ENCODE peak calls at places on chromosomes 13 and 19, in ten cellular contexts. D, S, O, R, Q, K, J, G, U and P are unnamed samples.

GRCh38 chr13:96822900-96823299 is 171.4 kb downstream of the OXGR1 start:
- DNase-seq in J (peak), R (peak), K (peak), U (peak), D (peak), G (peak), Q (no peak), S (no peak), O (peak), P (no peak)

GRCh38 chr19:28424041-28424440 is 788.9 kb downstream of the UQCRFS1 start:
- DNase-seq in S (peak), Q (no peak), D (peak), G (no peak), R (no peak), U (no peak), O (no peak), J (peak), K (no peak), P (no peak)

GRCh38 chr13:99331881-99332293 is 24.7 kb upstream of the GPR183 start:
- DNase-seq in G (no peak), K (peak), D (peak), R (no peak), Q (no peak), J (no peak), S (no peak), U (peak), O (no peak), P (no peak)

GRCh38 chr19:4584670-4585460 is 25.4 kb upstream of the SEMA6B start:
- DNase-seq in U (no peak), Q (no peak), D (no peak), S (no peak), O (no peak), K (no peak), R (peak), J (peak), G (no peak), P (no peak)

GRCh38 chr13:27559714-27560113 is 60.6 kb downstream of the LNX2 start:
- DNase-seq in U (no peak), G (no peak), K (no peak), R (no peak), O (no peak), S (no peak), D (no peak), J (no peak), Q (no peak), P (no peak)

GRCh38 chr13:95677564-95678386 is 836 bp downstream of the DNAJC3 start:
- DNase-seq in R (no peak), G (peak), U (peak), Q (no peak), O (peak), S (peak), D (peak), K (peak), J (peak), P (no peak)

GRCh38 chr13:79508224-79508961 is 27.4 kb downstream of the NDFIP2 start:
- DNase-seq in R (no peak), U (peak), J (no peak), D (no peak), Q (no peak), O (peak), G (no peak), S (no peak), K (no peak), P (no peak)

GRCh38 chr19:55493052-55493649 is 4.9 kb downstream of the SSC5D start:
- DNase-seq in Q (no peak), K (no peak), J (no peak), D (peak), R (no peak), O (peak), G (no peak), U (no peak), S (peak), P (no peak)

GRCh38 chr13:100611678-100612492 is 23.3 kb upstream of the GGACT start:
- DNase-seq in D (peak), O (no peak), K (no peak), G (no peak), Q (peak), U (no peak), S (peak), R (peak), J (no peak), P (no peak)

GRCh38 chr13:51518847-51519246 is 65.4 kb upstream of the WDFY2 start:
- DNase-seq in R (no peak), G (no peak), O (peak), D (peak), K (no peak), S (peak), Q (no peak), J (no peak), U (peak), P (no peak)

GRCh38 chr13:44819245-44819644 is 170.0 kb downstream of the NUFIP1 start:
- DNase-seq in J (no peak), D (peak), K (no peak), Q (peak), S (peak), R (no peak), O (peak), U (peak), G (peak), P (no peak)

GRCh38 chr13:105759467-105759866 is 776.0 kb downstream of the EFNB2 start:
- DNase-seq in R (no peak), K (no peak), U (no peak), S (no peak), Q (no peak), G (no peak), O (no peak), D (no peak), J (no peak), P (no peak)

GRCh38 chr19:52336976-52337375 is 933 bp downstream of the ZNF610 start:
- DNase-seq in R (no peak), J (peak), D (peak), O (peak), U (no peak), K (no peak), Q (no peak), G (peak), S (peak), P (no peak)

GRCh38 chr13:99278199-99278598 is 20.0 kb upstream of the GPR18 start:
- DNase-seq in G (no peak), S (no peak), K (no peak), R (no peak), O (no peak), J (no peak), D (no peak), U (no peak), Q (no peak), P (no peak)

GRCh38 chr13:28486144-28486543 is 8.8 kb downstream of the FLT1 start:
- DNase-seq in G (no peak), R (no peak), Q (no peak), O (no peak), J (no peak), K (no peak), S (no peak), U (no peak), D (no peak), P (no peak)

GRCh38 chr13:33349996-33350826 is 64.7 kb upstream of the STARD13 start:
- DNase-seq in Q (no peak), R (no peak), U (peak), O (peak), G (peak), S (peak), K (no peak), J (peak), D (peak), P (no peak)

GRCh38 chr13:92719868-92720267 is 506.7 kb upstream of the GPC6 start:
- DNase-seq in Q (no peak), R (no peak), G (no peak), J (peak), U (no peak), S (no peak), D (no peak), O (no peak), K (no peak), P (no peak)

GRCh38 chr19:17530586-17530985 is 19.1 kb downstream of the PGLS start:
- DNase-seq in G (no peak), R (no peak), J (no peak), O (no peak), U (no peak), Q (no peak), S (no peak), K (no peak), D (no peak), P (no peak)

GRCh38 chr19:1675633-1676350 is 23.4 kb upstream of the TCF3 start:
- DNase-seq in U (no peak), K (no peak), S (no peak), R (no peak), J (peak), D (no peak), O (no peak), Q (no peak), G (no peak), P (no peak)

GRCh38 chr19:2982983-2983350 is 5.6 kb downstream of the TLE6 start:
- DNase-seq in S (peak), Q (no peak), D (peak), O (peak), J (peak), K (no peak), U (peak), G (peak), R (no peak), P (peak)

GRCh38 chr13:74732736-74733135 is 598.5 kb upstream of the KLF12 start:
- DNase-seq in D (no peak), K (no peak), J (no peak), Q (no peak), S (no peak), U (no peak), G (no peak), R (no peak), O (no peak), P (no peak)

GRCh38 chr13:100547805-100548204 is 40.8 kb downstream of the GGACT start:
- DNase-seq in U (no peak), D (no peak), O (peak), S (no peak), J (no peak), R (no peak), Q (no peak), G (peak), K (no peak), P (no peak)

GRCh38 chr19:20558011-20558410 is 7.6 kb downstream of the ZNF737 start:
- DNase-seq in K (no peak), Q (no peak), U (no peak), J (no peak), S (no peak), R (no peak), D (no peak), G (no peak), O (no peak), P (no peak)

GRCh38 chr13:94495806-94496205 is 16.3 kb upstream of the DCT start:
- DNase-seq in S (no peak), Q (no peak), U (no peak), D (no peak), R (no peak), J (no peak), K (no peak), O (no peak), G (no peak), P (no peak)

GRCh38 chr13:78241278-78241919 is 322.8 kb upstream of the EDNRB start:
- DNase-seq in S (peak), U (peak), G (peak), R (peak), Q (no peak), O (peak), D (peak), K (peak), J (peak), P (peak)

GRCh38 chr19:15449620-15450527 is at the start of gene WIZ:
- DNase-seq in S (no peak), R (peak), J (peak), U (peak), O (peak), K (peak), G (peak), D (peak), Q (no peak), P (no peak)

GRCh38 chr19:33430674-33431277 is 57.3 kb downstream of the CEBPG start:
- DNase-seq in R (peak), G (peak), K (peak), D (peak), J (peak), U (peak), Q (no peak), S (peak), O (peak), P (no peak)

GRCh38 chr19:18611327-18612050 is 1.2 kb upstream of the TMEM59L start:
- DNase-seq in S (no peak), J (peak), D (no peak), O (no peak), G (no peak), Q (no peak), K (no peak), R (peak), U (no peak), P (no peak)

GRCh38 chr13:62205273-62205672 is 789.6 kb upstream of the PCDH20 start:
- DNase-seq in Q (no peak), O (no peak), G (no peak), D (no peak), R (no peak), K (no peak), J (no peak), U (no peak), S (no peak), P (no peak)

GRCh38 chr13:31835932-31836331 is 96.6 kb downstream of the RXFP2 start:
- DNase-seq in G (no peak), U (peak), S (peak), J (no peak), Q (no peak), R (no peak), O (peak), K (no peak), D (peak), P (no peak)

GRCh38 chr19:15640904-15641597 is 354 bp downstream of the CYP4F3 start:
- DNase-seq in G (no peak), O (peak), K (no peak), R (no peak), D (no peak), J (no peak), S (no peak), U (no peak), Q (no peak), P (no peak)

GRCh38 chr19:38842439-38843174 is 7.2 kb downstream of the HNRNPL start:
- DNase-seq in K (no peak), D (no peak), J (no peak), Q (no peak), G (no peak), U (no peak), O (no peak), S (no peak), R (peak), P (no peak)

GRCh38 chr19:41936416-41936850 is 8.2 kb upstream of the ERFL start:
- DNase-seq in Q (peak), G (no peak), K (no peak), D (no peak), U (peak), R (no peak), O (peak), S (no peak), J (no peak), P (no peak)

GRCh38 chr19:41937976-41938375 is 9.7 kb upstream of the ERFL start:
- DNase-seq in J (no peak), K (no peak), U (no peak), S (no peak), R (no peak), D (no peak), O (no peak), Q (no peak), G (no peak), P (no peak)

GRCh38 chr19:41935781-41936415 is 7.6 kb upstream of the ERFL start:
- DNase-seq in R (no peak), S (no peak), D (no peak), G (no peak), K (no peak), J (no peak), U (no peak), O (peak), Q (no peak), P (no peak)

GRCh38 chr19:41936961-41937360 is 8.7 kb upstream of the ERFL start:
- DNase-seq in K (no peak), O (no peak), G (no peak), U (no peak), J (no peak), R (no peak), D (no peak), Q (no peak), S (no peak), P (no peak)

GRCh38 chr19:41937525-41937924 is 9.3 kb upstream of the ERFL start:
- DNase-seq in J (no peak), O (no peak), Q (no peak), K (no peak), G (no peak), U (no peak), D (no peak), S (no peak), R (no peak), P (no peak)
- TF ChIP-seq EZH2 in J (no peak), O (no peak), Q (no peak), K (no peak), G (no peak), U (no peak), D (no peak), S (no peak), R (no peak), P (no peak)

DNA sequence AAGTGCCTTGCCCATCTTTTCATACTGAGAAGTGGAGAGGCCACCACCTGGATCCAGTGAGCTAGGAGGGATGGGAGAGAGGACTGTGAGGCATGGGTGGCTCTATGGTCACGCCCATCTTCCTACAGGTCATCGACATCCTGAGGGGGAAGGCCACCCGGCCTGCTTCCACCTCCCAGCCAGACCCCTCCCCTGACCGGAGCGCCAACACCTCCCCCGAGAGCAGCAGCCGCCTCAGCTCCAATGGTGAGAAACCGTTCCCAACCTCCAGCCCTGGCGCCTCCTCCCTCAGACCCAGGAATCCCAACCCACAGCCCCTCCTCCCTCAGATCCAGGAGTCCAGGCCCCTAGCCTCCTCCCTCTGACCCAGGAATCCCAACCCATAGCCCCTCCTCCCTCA is 10.1 kb downstream of the BCL3 start:
- DNase-seq in R (no peak), K (no peak), D (peak), U (no peak), S (no peak), J (peak), O (no peak), G (peak), Q (no peak), P (no peak)
- H3K4me3 ChIP-seq in R (no peak), K (no peak), D (peak), U (no peak), S (peak), J (peak), O (no peak), G (no peak), Q (no peak), P (no peak)

GRCh38 chr19:10637894-10638293 is 12.5 kb downstream of the SLC44A2 start:
- DNase-seq in J (no peak), G (no peak), Q (no peak), K (no peak), D (no peak), S (no peak), R (no peak), U (no peak), O (no peak), P (no peak)

GRCh38 chr19:10642473-10642872 is 11.7 kb upstream of the ILF3 start:
- DNase-seq in U (no peak), G (no peak), O (no peak), K (no peak), R (no peak), Q (no peak), J (no peak), S (no peak), D (no peak), P (no peak)

GRCh38 chr19:10640361-10640760 is 13.8 kb upstream of the ILF3 start:
- DNase-seq in G (no peak), R (no peak), K (no peak), D (no peak), U (no peak), S (no peak), O (no peak), Q (no peak), J (no peak), P (no peak)

GRCh38 chr19:10641248-10641647 is 12.9 kb upstream of the ILF3 start:
- DNase-seq in Q (no peak), R (no peak), D (no peak), O (no peak), K (no peak), G (no peak), S (no peak), U (no peak), J (no peak), P (no peak)

GRCh38 chr19:10639836-10640235 is 14.3 kb upstream of the ILF3 start:
- DNase-seq in U (no peak), S (no peak), K (no peak), O (no peak), G (no peak), D (no peak), J (no peak), R (peak), Q (no peak), P (no peak)
- TF ChIP-seq EZH2 in U (no peak), S (no peak), K (no peak), O (no peak), G (no peak), D (no peak), J (no peak), R (no peak), Q (no peak), P (no peak)

GRCh38 chr13:75740008-75740407 is 103.9 kb downstream of the LMO7 start:
- DNase-seq in J (no peak), R (no peak), O (no peak), G (no peak), D (peak), K (no peak), U (no peak), S (no peak), Q (no peak), P (no peak)

GRCh38 chr13:75736132-75736531 is 100.0 kb downstream of the LMO7 start:
- DNase-seq in O (no peak), S (no peak), Q (no peak), J (no peak), U (no peak), R (no peak), D (no peak), G (no peak), K (no peak), P (no peak)

GRCh38 chr13:75744127-75744526 is 108.0 kb downstream of the LMO7 start:
- DNase-seq in R (no peak), G (no peak), D (no peak), O (peak), Q (no peak), U (no peak), S (no peak), K (no peak), J (no peak), P (no peak)

GRCh38 chr13:75739244-75739868 is 103.2 kb downstream of the LMO7 start:
- DNase-seq in K (no peak), O (peak), G (no peak), J (no peak), R (no peak), Q (no peak), S (peak), U (no peak), D (peak), P (no peak)

GRCh38 chr13:75738841-75739240 is 102.7 kb downstream of the LMO7 start:
- DNase-seq in R (no peak), G (no peak), D (no peak), U (no peak), O (no peak), K (no peak), Q (no peak), S (no peak), J (no peak), P (no peak)
- H3K4me3 ChIP-seq in R (no peak), G (no peak), D (no peak), U (no peak), O (no peak), K (no peak), Q (no peak), S (no peak), J (no peak), P (no peak)

GRCh38 chr13:67314405-67314804 is 84.3 kb upstream of the PCDH9 start:
- DNase-seq in K (no peak), J (no peak), U (no peak), Q (no peak), S (no peak), R (no peak), G (no peak), D (no peak), O (no peak), P (no peak)

DNA sequence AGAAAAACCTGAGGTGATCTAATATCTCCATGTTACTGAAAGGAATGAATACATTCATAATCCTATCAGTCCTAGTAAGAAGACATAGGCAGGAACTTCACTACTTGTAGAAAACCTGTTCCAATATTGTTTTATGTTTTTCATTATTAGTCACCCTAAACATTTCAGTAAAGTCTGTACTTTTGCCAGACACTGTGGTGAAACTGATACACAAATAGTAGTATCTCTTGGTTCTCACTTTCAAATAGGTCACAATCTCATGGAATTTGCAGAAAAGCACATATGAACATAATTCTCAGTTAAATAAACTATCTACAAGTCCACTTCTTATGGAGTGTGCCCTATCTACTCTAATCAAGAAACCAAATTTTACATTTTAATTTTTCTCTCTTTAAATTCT is 88.3 kb upstream of the PCDH9 start:
- DNase-seq in K (no peak), J (no peak), O (no peak), R (no peak), D (no peak), U (no peak), Q (no peak), G (no peak), S (no peak), P (no peak)
- TF ChIP-seq EZH2 in K (no peak), J (no peak), O (no peak), R (no peak), D (no peak), U (no peak), Q (no peak), G (no peak), S (no peak), P (no peak)

GRCh38 chr13:47249296-47249695 is 352.4 kb upstream of the HTR2A start:
- DNase-seq in U (peak), K (no peak), S (no peak), R (no peak), J (no peak), O (peak), D (no peak), Q (no peak), G (no peak), P (no peak)

GRCh38 chr13:47250141-47250540 is 353.3 kb upstream of the HTR2A start:
- DNase-seq in G (no peak), J (no peak), S (peak), O (peak), Q (no peak), R (no peak), U (peak), D (peak), K (no peak), P (no peak)

GRCh38 chr13:47252627-47253026 is 355.8 kb upstream of the HTR2A start:
- DNase-seq in Q (no peak), D (peak), K (no peak), J (no peak), G (no peak), S (peak), O (peak), U (no peak), R (no peak), P (no peak)

GRCh38 chr13:47256618-47257017 is 359.8 kb upstream of the HTR2A start:
- DNase-seq in K (no peak), D (peak), G (no peak), Q (peak), O (peak), S (peak), U (peak), J (no peak), R (no peak), P (no peak)

GRCh38 chr13:47251771-47252170 is 354.9 kb upstream of the HTR2A start:
- DNase-seq in D (peak), R (no peak), J (no peak), O (peak), K (no peak), G (no peak), Q (no peak), U (no peak), S (peak), P (no peak)
- H3K4me3 ChIP-seq in D (no peak), R (no peak), J (no peak), O (no peak), K (no peak), G (no peak), Q (no peak), U (no peak), S (no peak), P (no peak)